ENCODE peak calls at places on chromosomes 7 and 10, in nine cellular contexts. One of them, this sample, is unnamed.

GRCh38 chr7:133742709-133743538 is 384.2 kb upstream of the LRGUK start:
- DNase-seq in hepatocyte: peak
- DNase-seq in mesendoderm: peak
- DNase-seq in NCI-H1105: no peak
- DNase-seq in activated T-helper 1 cell treated with anti-CD3 and anti-CD28 coated beads, Interleukin-12 subunit alpha, Interleukin-12 subunit beta, Interleukin-2, Interleukin-4 antibody, amounts not matched to agents 30 ng/mL and 10 ng/mL and 1 ng/mL, durations not matched to agents 14 hours and 24 hours and 36 hours: no peak
- DNase-seq in Right ventricle myocardium superior: no peak
- DNase-seq in neural crest cell: peak
- DNase-seq in COR-L47: no peak
- DNase-seq in activated CD4-positive, alpha-beta T cell treated with anti-CD3 and anti-CD28 coated beads for 36 hours: no peak
- DNase-seq in this sample: no peak

GRCh38 chr7:67371429-67372305 is 375.0 kb downstream of the TYW1 start:
- DNase-seq in COR-L47: peak
- DNase-seq in neural crest cell: peak
- DNase-seq in Right ventricle myocardium superior: peak
- DNase-seq in activated T-helper 1 cell treated with anti-CD3 and anti-CD28 coated beads, Interleukin-12 subunit alpha, Interleukin-12 subunit beta, Interleukin-2, Interleukin-4 antibody, amounts not matched to agents 30 ng/mL and 10 ng/mL and 1 ng/mL, durations not matched to agents 14 hours and 24 hours and 36 hours: peak
- DNase-seq in NCI-H1105: peak
- DNase-seq in hepatocyte: peak
- DNase-seq in mesendoderm: peak
- DNase-seq in activated CD4-positive, alpha-beta T cell treated with anti-CD3 and anti-CD28 coated beads for 36 hours: peak
- DNase-seq in this sample: peak

GRCh38 chr10:23391817-23392216 is 47.1 kb upstream of the OTUD1 start:
- DNase-seq in neural crest cell: no peak
- DNase-seq in COR-L47: no peak
- DNase-seq in NCI-H1105: no peak
- DNase-seq in Right ventricle myocardium superior: no peak
- DNase-seq in mesendoderm: no peak
- DNase-seq in hepatocyte: no peak
- DNase-seq in activated T-helper 1 cell treated with anti-CD3 and anti-CD28 coated beads, Interleukin-12 subunit alpha, Interleukin-12 subunit beta, Interleukin-2, Interleukin-4 antibody, amounts not matched to agents 30 ng/mL and 10 ng/mL and 1 ng/mL, durations not matched to agents 14 hours and 24 hours and 36 hours: no peak
- DNase-seq in activated CD4-positive, alpha-beta T cell treated with anti-CD3 and anti-CD28 coated beads for 36 hours: peak
- DNase-seq in this sample: no peak

GRCh38 chr10:132309879-132310591 is 2.3 kb upstream of the STK32C start:
- DNase-seq in neural crest cell: no peak
- DNase-seq in COR-L47: no peak
- DNase-seq in NCI-H1105: no peak
- DNase-seq in activated T-helper 1 cell treated with anti-CD3 and anti-CD28 coated beads, Interleukin-12 subunit alpha, Interleukin-12 subunit beta, Interleukin-2, Interleukin-4 antibody, amounts not matched to agents 30 ng/mL and 10 ng/mL and 1 ng/mL, durations not matched to agents 14 hours and 24 hours and 36 hours: no peak
- DNase-seq in hepatocyte: no peak
- DNase-seq in mesendoderm: no peak
- DNase-seq in activated CD4-positive, alpha-beta T cell treated with anti-CD3 and anti-CD28 coated beads for 36 hours: no peak
- DNase-seq in Right ventricle myocardium superior: no peak
- DNase-seq in this sample: no peak

GRCh38 chr10:29026802-29027201 is 262.1 kb upstream of the LYZL1 start:
- DNase-seq in Right ventricle myocardium superior: no peak
- DNase-seq in hepatocyte: no peak
- DNase-seq in neural crest cell: no peak
- DNase-seq in activated CD4-positive, alpha-beta T cell treated with anti-CD3 and anti-CD28 coated beads for 36 hours: no peak
- DNase-seq in NCI-H1105: no peak
- DNase-seq in COR-L47: no peak
- DNase-seq in mesendoderm: no peak
- DNase-seq in activated T-helper 1 cell treated with anti-CD3 and anti-CD28 coated beads, Interleukin-12 subunit alpha, Interleukin-12 subunit beta, Interleukin-2, Interleukin-4 antibody, amounts not matched to agents 30 ng/mL and 10 ng/mL and 1 ng/mL, durations not matched to agents 14 hours and 24 hours and 36 hours: no peak
- DNase-seq in this sample: no peak

GRCh38 chr7:142749218-142749993 is at the start of gene PRSS1:
- DNase-seq in activated CD4-positive, alpha-beta T cell treated with anti-CD3 and anti-CD28 coated beads for 36 hours: no peak
- DNase-seq in mesendoderm: peak
- DNase-seq in Right ventricle myocardium superior: no peak
- DNase-seq in hepatocyte: peak
- DNase-seq in neural crest cell: no peak
- DNase-seq in NCI-H1105: no peak
- DNase-seq in activated T-helper 1 cell treated with anti-CD3 and anti-CD28 coated beads, Interleukin-12 subunit alpha, Interleukin-12 subunit beta, Interleukin-2, Interleukin-4 antibody, amounts not matched to agents 30 ng/mL and 10 ng/mL and 1 ng/mL, durations not matched to agents 14 hours and 24 hours and 36 hours: no peak
- DNase-seq in COR-L47: no peak
- DNase-seq in this sample: no peak

GRCh38 chr7:44755698-44756627 is 7.3 kb downstream of the ZMIZ2 start:
- DNase-seq in Right ventricle myocardium superior: no peak
- DNase-seq in activated CD4-positive, alpha-beta T cell treated with anti-CD3 and anti-CD28 coated beads for 36 hours: no peak
- DNase-seq in mesendoderm: no peak
- DNase-seq in activated T-helper 1 cell treated with anti-CD3 and anti-CD28 coated beads, Interleukin-12 subunit alpha, Interleukin-12 subunit beta, Interleukin-2, Interleukin-4 antibody, amounts not matched to agents 30 ng/mL and 10 ng/mL and 1 ng/mL, durations not matched to agents 14 hours and 24 hours and 36 hours: no peak
- DNase-seq in hepatocyte: no peak
- DNase-seq in NCI-H1105: no peak
- DNase-seq in neural crest cell: no peak
- DNase-seq in COR-L47: no peak
- DNase-seq in this sample: no peak

GRCh38 chr10:63744060-63744941 is 223.1 kb downstream of the REEP3 start:
- DNase-seq in Right ventricle myocardium superior: no peak
- DNase-seq in NCI-H1105: no peak
- DNase-seq in hepatocyte: no peak
- DNase-seq in mesendoderm: no peak
- DNase-seq in neural crest cell: no peak
- DNase-seq in activated T-helper 1 cell treated with anti-CD3 and anti-CD28 coated beads, Interleukin-12 subunit alpha, Interleukin-12 subunit beta, Interleukin-2, Interleukin-4 antibody, amounts not matched to agents 30 ng/mL and 10 ng/mL and 1 ng/mL, durations not matched to agents 14 hours and 24 hours and 36 hours: no peak
- DNase-seq in COR-L47: no peak
- DNase-seq in activated CD4-positive, alpha-beta T cell treated with anti-CD3 and anti-CD28 coated beads for 36 hours: no peak
- DNase-seq in this sample: no peak

GRCh38 chr7:7639847-7640220 is 718 bp upstream of the UMAD1 start:
- DNase-seq in activated CD4-positive, alpha-beta T cell treated with anti-CD3 and anti-CD28 coated beads for 36 hours: peak
- DNase-seq in activated T-helper 1 cell treated with anti-CD3 and anti-CD28 coated beads, Interleukin-12 subunit alpha, Interleukin-12 subunit beta, Interleukin-2, Interleukin-4 antibody, amounts not matched to agents 30 ng/mL and 10 ng/mL and 1 ng/mL, durations not matched to agents 14 hours and 24 hours and 36 hours: peak
- DNase-seq in NCI-H1105: no peak
- DNase-seq in COR-L47: peak
- DNase-seq in Right ventricle myocardium superior: no peak
- DNase-seq in hepatocyte: peak
- DNase-seq in mesendoderm: no peak
- DNase-seq in neural crest cell: no peak
- DNase-seq in this sample: no peak

GRCh38 chr10:6035101-6035834 is 26.9 kb downstream of the IL2RA start:
- DNase-seq in neural crest cell: no peak
- DNase-seq in activated CD4-positive, alpha-beta T cell treated with anti-CD3 and anti-CD28 coated beads for 36 hours: peak
- DNase-seq in hepatocyte: no peak
- DNase-seq in Right ventricle myocardium superior: no peak
- DNase-seq in COR-L47: no peak
- DNase-seq in activated T-helper 1 cell treated with anti-CD3 and anti-CD28 coated beads, Interleukin-12 subunit alpha, Interleukin-12 subunit beta, Interleukin-2, Interleukin-4 antibody, amounts not matched to agents 30 ng/mL and 10 ng/mL and 1 ng/mL, durations not matched to agents 14 hours and 24 hours and 36 hours: no peak
- DNase-seq in mesendoderm: no peak
- DNase-seq in NCI-H1105: no peak
- DNase-seq in this sample: no peak

GRCh38 chr10:87519582-87519981 is 14.9 kb downstream of the MINPP1 start:
- DNase-seq in neural crest cell: no peak
- DNase-seq in NCI-H1105: no peak
- DNase-seq in COR-L47: no peak
- DNase-seq in Right ventricle myocardium superior: no peak
- DNase-seq in activated T-helper 1 cell treated with anti-CD3 and anti-CD28 coated beads, Interleukin-12 subunit alpha, Interleukin-12 subunit beta, Interleukin-2, Interleukin-4 antibody, amounts not matched to agents 30 ng/mL and 10 ng/mL and 1 ng/mL, durations not matched to agents 14 hours and 24 hours and 36 hours: no peak
- DNase-seq in hepatocyte: no peak
- DNase-seq in mesendoderm: no peak
- DNase-seq in activated CD4-positive, alpha-beta T cell treated with anti-CD3 and anti-CD28 coated beads for 36 hours: no peak
- DNase-seq in this sample: no peak

GRCh38 chr10:122822973-122823690 is 22.5 kb downstream of the CUZD1 start:
- DNase-seq in hepatocyte: no peak
- DNase-seq in NCI-H1105: no peak
- DNase-seq in mesendoderm: no peak
- DNase-seq in activated CD4-positive, alpha-beta T cell treated with anti-CD3 and anti-CD28 coated beads for 36 hours: no peak
- DNase-seq in COR-L47: no peak
- DNase-seq in neural crest cell: no peak
- DNase-seq in activated T-helper 1 cell treated with anti-CD3 and anti-CD28 coated beads, Interleukin-12 subunit alpha, Interleukin-12 subunit beta, Interleukin-2, Interleukin-4 antibody, amounts not matched to agents 30 ng/mL and 10 ng/mL and 1 ng/mL, durations not matched to agents 14 hours and 24 hours and 36 hours: no peak
- DNase-seq in Right ventricle myocardium superior: no peak
- DNase-seq in this sample: no peak

GRCh38 chr10:34427911-34428216 is 387.2 kb downstream of the PARD3 start:
- DNase-seq in activated CD4-positive, alpha-beta T cell treated with anti-CD3 and anti-CD28 coated beads for 36 hours: no peak
- DNase-seq in activated T-helper 1 cell treated with anti-CD3 and anti-CD28 coated beads, Interleukin-12 subunit alpha, Interleukin-12 subunit beta, Interleukin-2, Interleukin-4 antibody, amounts not matched to agents 30 ng/mL and 10 ng/mL and 1 ng/mL, durations not matched to agents 14 hours and 24 hours and 36 hours: no peak
- DNase-seq in Right ventricle myocardium superior: no peak
- DNase-seq in COR-L47: no peak
- DNase-seq in neural crest cell: no peak
- DNase-seq in NCI-H1105: no peak
- DNase-seq in hepatocyte: no peak
- DNase-seq in mesendoderm: peak
- DNase-seq in this sample: no peak

GRCh38 chr10:50561266-50561665 is 62.5 kb downstream of the SGMS1 start:
- DNase-seq in Right ventricle myocardium superior: no peak
- DNase-seq in activated T-helper 1 cell treated with anti-CD3 and anti-CD28 coated beads, Interleukin-12 subunit alpha, Interleukin-12 subunit beta, Interleukin-2, Interleukin-4 antibody, amounts not matched to agents 30 ng/mL and 10 ng/mL and 1 ng/mL, durations not matched to agents 14 hours and 24 hours and 36 hours: no peak
- DNase-seq in NCI-H1105: no peak
- DNase-seq in neural crest cell: no peak
- DNase-seq in COR-L47: no peak
- DNase-seq in hepatocyte: no peak
- DNase-seq in mesendoderm: no peak
- DNase-seq in activated CD4-positive, alpha-beta T cell treated with anti-CD3 and anti-CD28 coated beads for 36 hours: no peak
- DNase-seq in this sample: no peak

GRCh38 chr10:127977368-127978009 is 70.6 kb downstream of the PTPRE start:
- DNase-seq in neural crest cell: peak
- DNase-seq in NCI-H1105: no peak
- DNase-seq in hepatocyte: no peak
- DNase-seq in COR-L47: no peak
- DNase-seq in activated CD4-positive, alpha-beta T cell treated with anti-CD3 and anti-CD28 coated beads for 36 hours: peak
- DNase-seq in Right ventricle myocardium superior: peak
- DNase-seq in mesendoderm: peak
- DNase-seq in activated T-helper 1 cell treated with anti-CD3 and anti-CD28 coated beads, Interleukin-12 subunit alpha, Interleukin-12 subunit beta, Interleukin-2, Interleukin-4 antibody, amounts not matched to agents 30 ng/mL and 10 ng/mL and 1 ng/mL, durations not matched to agents 14 hours and 24 hours and 36 hours: peak
- DNase-seq in this sample: peak

GRCh38 chr10:72260215-72260587 is 13.5 kb upstream of the DDIT4 start:
- DNase-seq in NCI-H1105: no peak
- DNase-seq in hepatocyte: no peak
- DNase-seq in activated T-helper 1 cell treated with anti-CD3 and anti-CD28 coated beads, Interleukin-12 subunit alpha, Interleukin-12 subunit beta, Interleukin-2, Interleukin-4 antibody, amounts not matched to agents 30 ng/mL and 10 ng/mL and 1 ng/mL, durations not matched to agents 14 hours and 24 hours and 36 hours: no peak
- DNase-seq in neural crest cell: no peak
- DNase-seq in mesendoderm: no peak
- DNase-seq in Right ventricle myocardium superior: no peak
- DNase-seq in COR-L47: no peak
- DNase-seq in activated CD4-positive, alpha-beta T cell treated with anti-CD3 and anti-CD28 coated beads for 36 hours: no peak
- DNase-seq in this sample: no peak

This sample was measured in lower lobe of right lung.